ENCODE peak calls at places on chromosomes 4 and X, in five cellular contexts. C is MM.1S, Z is PC-3, T is mammary epithelial cell, W is astrocyte. E is an unnamed sample.

GRCh38 chr4:18398661-18399060 is 377.1 kb upstream of the LCORL start:
- DNase-seq in C (no peak), Z (no peak), T (no peak), W (no peak), E (peak; percentile 70)

GRCh38 chr4:168717852-168718251 is 221.0 kb downstream of the PALLD start:
- DNase-seq in C (no peak), Z (no peak), T (peak; percentile 68), W (peak; percentile 91), E (no peak)

GRCh38 chr4:174697164-174697563 is 131.9 kb downstream of the GLRA3 start:
- DNase-seq in C (no peak), Z (no peak), T (no peak), W (no peak), E (no peak)

GRCh38 chr4:142408003-142408441 is 438.1 kb downstream of the INPP4B start:
- DNase-seq in C (no peak), Z (peak; percentile 98), T (peak; percentile 96), W (peak; percentile 78), E (no peak)

GRCh38 chr4:15586046-15586445 is 69.1 kb downstream of the FBXL5 start:
- DNase-seq in C (no peak), Z (no peak), T (no peak), W (no peak), E (no peak)

GRCh38 chr4:103786014-103786413 is 66.2 kb upstream of the TACR3 start:
- DNase-seq in C (peak; percentile 81), Z (peak; percentile 63), T (peak; percentile 30), W (peak; percentile 2), E (peak; percentile 74)

GRCh38 chrX:74579597-74580209 is 34.7 kb downstream of the RLIM start:
- DNase-seq in C (no peak), Z (no peak), T (no peak), W (peak; percentile 7), E (no peak)

GRCh38 chr4:6948134-6948460 is 38.5 kb downstream of the TBC1D14 start:
- DNase-seq in C (no peak), Z (no peak), T (no peak), W (no peak), E (no peak)

GRCh38 chr4:179695175-179695574 is 2252.9 kb upstream of the AGA start:
- DNase-seq in C (no peak), Z (peak; percentile 66), T (peak; percentile 5), W (peak; percentile 97), E (no peak)

GRCh38 chr4:147756417-147756816 is 24.5 kb downstream of the ARHGAP10 start:
- DNase-seq in C (no peak), Z (no peak), T (peak; percentile 22), W (no peak), E (no peak)

GRCh38 chrX:47991263-47992092 is 12.3 kb downstream of the ZNF182 start:
- DNase-seq in C (no peak), Z (peak; percentile 13), T (peak; percentile 80), W (peak; percentile 75), E (no peak)

GRCh38 chr4:89166971-89167475 is 55.7 kb downstream of the TIGD2 start:
- DNase-seq in C (no peak), Z (no peak), T (no peak), W (peak; percentile 5), E (no peak)

GRCh38 chrX:41334866-41335589 is 1.1 kb downstream of the DDX3X start:
- DNase-seq in C (peak; percentile 34), Z (peak; percentile 30), T (peak; percentile 60), W (no peak), E (no peak)

GRCh38 chr4:81509822-81510221 is 38.1 kb upstream of the RASGEF1B start:
- DNase-seq in C (peak; percentile 82), Z (no peak), T (no peak), W (no peak), E (no peak)

GRCh38 chrX:45760187-45760742 is 559.6 kb upstream of the DIPK2B start:
- DNase-seq in C (no peak), Z (no peak), T (no peak), W (no peak), E (no peak)

GRCh38 chr4:70518716-70519115 is 347 bp downstream of the AMTN start:
- DNase-seq in C (no peak), Z (peak; percentile 56), T (peak; percentile 79), W (no peak), E (no peak)

GRCh38 chr4:67558493-67558892 is at the start of gene STAP1:
- DNase-seq in C (peak; percentile 89), Z (no peak), T (no peak), W (no peak), E (no peak)

GRCh38 chr4:110211007-110211769 is 12.8 kb upstream of the ELOVL6 start:
- DNase-seq in C (peak; percentile 69), Z (peak; percentile 51), T (peak; percentile 32), W (peak; percentile 33), E (peak; percentile 48)

GRCh38 chrX:53357799-53358530 is 64.5 kb downstream of the SMC1A start:
- DNase-seq in C (no peak), Z (no peak), T (no peak), W (peak; percentile 23), E (peak; percentile 49)

GRCh38 chr4:154622598-154622997 is 10.1 kb upstream of the FGG start:
- DNase-seq in C (peak; percentile 62), Z (peak; percentile 76), T (peak; percentile 36), W (peak; percentile 23), E (peak; percentile 75)

GRCh38 chr4:182918791-182919302 is 1.7 kb upstream of the DCTD start:
- DNase-seq in C (peak; percentile 74), Z (no peak), T (peak; percentile 10), W (no peak), E (no peak)

GRCh38 chr4:142959156-142959555 is 113.1 kb upstream of the INPP4B start:
- DNase-seq in C (no peak), Z (no peak), T (peak; percentile 13), W (peak; percentile 17), E (no peak)

GRCh38 chr4:87354168-87355102 is 31.8 kb upstream of the HSD17B13 start:
- DNase-seq in C (no peak), Z (peak; percentile 5), T (peak; percentile 16), W (no peak), E (no peak)

GRCh38 chr4:70718811-70719604 is 2.8 kb upstream of the RUFY3 start:
- DNase-seq in C (no peak), Z (peak; percentile 39), T (peak; percentile 70), W (peak; percentile 49), E (no peak)

GRCh38 chr4:4859799-4860380 is 425 bp downstream of the MSX1 start:
- DNase-seq in C (peak; percentile 39), Z (no peak), T (no peak), W (no peak), E (peak; percentile 43)
- TF ChIP-seq EZH2 in C (no peak), Z (no peak), T (no peak), W (no peak), E (no peak)

GRCh38 chr4:833156-833555 is 7.2 kb upstream of the CPLX1 start:
- DNase-seq in C (no peak), Z (no peak), T (no peak), W (no peak), E (no peak)

GRCh38 chr4:836003-836511 is 10.1 kb upstream of the CPLX1 start:
- DNase-seq in C (no peak), Z (no peak), T (no peak), W (no peak), E (no peak)

GRCh38 chr4:833731-834367 is 7.9 kb upstream of the CPLX1 start:
- DNase-seq in C (no peak), Z (no peak), T (no peak), W (no peak), E (no peak)

GRCh38 chr4:835148-836002 is 9.4 kb upstream of the CPLX1 start:
- DNase-seq in C (no peak), Z (no peak), T (no peak), W (no peak), E (no peak)

GRCh38 chr4:834368-835147 is 8.6 kb upstream of the CPLX1 start:
- DNase-seq in C (no peak), Z (no peak), T (no peak), W (no peak), E (no peak)
- H3K4me2 ChIP-seq in C (no peak overlapping the region), Z (no peak overlapping the region), T (no peak overlapping the region), W (no peak overlapping the region), E (no peak overlapping the region)

GRCh38 chr4:121765368-121765705 is 373 bp upstream of the SMIM43 start:
- DNase-seq in C (no peak), Z (no peak), T (no peak), W (no peak), E (no peak)
- TF ChIP-seq EZH2 in C (no peak), Z (no peak), T (no peak), W (no peak), E (peak; percentile 85)

GRCh38 chr4:121717680-121718237 is 21.0 kb upstream of the ANXA5 start:
- DNase-seq in C (no peak), Z (no peak), T (no peak), W (no peak), E (no peak)

GRCh38 chr4:121721700-121722099 is 24.9 kb upstream of the ANXA5 start:
- DNase-seq in C (no peak), Z (no peak), T (no peak), W (no peak), E (no peak)

GRCh38 chr4:121724671-121725070 is 27.9 kb upstream of the ANXA5 start:
- DNase-seq in C (no peak), Z (no peak), T (no peak), W (no peak), E (no peak)

GRCh38 chr4:121714548-121714947 is 17.8 kb upstream of the ANXA5 start:
- DNase-seq in C (no peak), Z (no peak), T (no peak), W (no peak), E (no peak)

GRCh38 chr4:121720109-121720508 is 23.3 kb upstream of the ANXA5 start:
- DNase-seq in C (no peak), Z (peak; percentile 63), T (no peak), W (peak; percentile 66), E (no peak)
- H3K4me2 ChIP-seq in C (no peak overlapping the region), Z (peak overlapping the region; percentile 15), T (no peak overlapping the region), W (peak overlapping the region; percentile 2), E (no peak overlapping the region)